ENCODE peak calls at places on chromosomes 13 and 19, in four cellular contexts. M, B, J and S are unnamed samples.

GRCh38 chr13:110403721-110404120 is 96.6 kb downstream of the COL4A2 start:
- DNase-seq in M (no peak), B (no peak), J (no peak), S (no peak)

GRCh38 chr13:106899444-106899843 is 331.5 kb upstream of the ARGLU1 start:
- DNase-seq in M (no peak), B (no peak), J (peak), S (no peak)

GRCh38 chr13:38990693-38991092 is at the start of gene STOML3:
- DNase-seq in M (no peak), B (no peak), J (no peak), S (peak)

GRCh38 chr13:29802621-29803020 is 47.8 kb downstream of the UBL3 start:
- DNase-seq in M (no peak), B (no peak), J (no peak), S (no peak)

GRCh38 chr13:99893567-99893966 is 78.0 kb downstream of the ZIC5 start:
- DNase-seq in M (no peak), B (no peak), J (no peak), S (no peak)

GRCh38 chr13:75850915-75851314 is 214.8 kb downstream of the LMO7 start:
- DNase-seq in M (peak), B (no peak), J (no peak), S (no peak)

GRCh38 chr13:79060216-79060615 is 345.8 kb downstream of the RBM26 start:
- DNase-seq in M (no peak), B (no peak), J (no peak), S (no peak)

GRCh38 chr13:31207630-31208549 is 8.1 kb downstream of the B3GLCT start:
- DNase-seq in M (no peak), B (no peak), J (no peak), S (no peak)

GRCh38 chr13:76425930-76426329 is 460.3 kb downstream of the KCTD12 start:
- DNase-seq in M (no peak), B (no peak), J (no peak), S (no peak)

GRCh38 chr13:60351326-60351725 is 45.7 kb upstream of the TDRD3 start:
- DNase-seq in M (no peak), B (no peak), J (no peak), S (no peak)

GRCh38 chr19:28066161-28066560 is 1146.8 kb downstream of the UQCRFS1 start:
- DNase-seq in M (no peak), B (no peak), J (no peak), S (no peak)

GRCh38 chr19:57558525-57558924 is 1.1 kb downstream of the ZNF550 start:
- DNase-seq in M (no peak), B (no peak), J (peak), S (no peak)

GRCh38 chr13:114128624-114129522 is 3.5 kb downstream of the RASA3 start:
- DNase-seq in M (peak), B (peak), J (no peak), S (no peak)

GRCh38 chr19:15294591-15294990 is 37.7 kb downstream of the BRD4 start:
- DNase-seq in M (no peak), B (no peak), J (no peak), S (no peak)

GRCh38 chr13:44050450-44051063 is 170.9 kb downstream of the LACC1 start:
- DNase-seq in M (no peak), B (no peak), J (peak), S (peak)

GRCh38 chr19:12788025-12788681 is 3.1 kb upstream of the JUNB start:
- DNase-seq in M (no peak), B (no peak), J (no peak), S (no peak)

GRCh38 chr13:50283017-50283416 is 267.8 kb downstream of the KCNRG start:
- DNase-seq in M (no peak), B (no peak), J (peak), S (no peak)

GRCh38 chr13:102033316-102033715 is 368.5 kb downstream of the FGF14 start:
- DNase-seq in M (no peak), B (no peak), J (no peak), S (no peak)

GRCh38 chr13:41386206-41386605 is 71.1 kb upstream of the RGCC start:
- DNase-seq in M (no peak), B (no peak), J (no peak), S (no peak)

GRCh38 chr19:13366529-13367143 is 139.6 kb downstream of the CACNA1A start:
- DNase-seq in M (peak), B (no peak), J (no peak), S (peak)

GRCh38 chr13:25802579-25802978 is 249.2 kb downstream of the SHISA2 start:
- DNase-seq in M (no peak), B (no peak), J (no peak), S (no peak)

GRCh38 chr13:110559429-110559943 is 2.0 kb downstream of the RAB20 start:
- DNase-seq in M (no peak), B (no peak), J (no peak), S (no peak)

GRCh38 chr13:30607908-30608307 is 9.8 kb upstream of the USPL1 start:
- DNase-seq in M (no peak), B (peak), J (no peak), S (no peak)

GRCh38 chr19:49952475-49952829 is 8.5 kb downstream of the SIGLEC11 start:
- DNase-seq in M (no peak), B (no peak), J (no peak), S (no peak)

GRCh38 chr13:42567772-42568428 is 6.1 kb upstream of the TNFSF11 start:
- DNase-seq in M (no peak), B (no peak), J (no peak), S (no peak)

GRCh38 chr19:18418725-18419194 is 438 bp upstream of the SSBP4 start:
- DNase-seq in M (no peak), B (no peak), J (no peak), S (no peak)

GRCh38 chr13:30690282-30691188 is 44.8 kb upstream of the ALOX5AP start:
- DNase-seq in M (no peak), B (no peak), J (no peak), S (no peak)

GRCh38 chr19:3344608-3345598 is 21.5 kb upstream of the NFIC start:
- DNase-seq in M (no peak), B (no peak), J (no peak), S (no peak)

GRCh38 chr13:106063591-106064308 is 471.7 kb downstream of the EFNB2 start:
- DNase-seq in M (no peak), B (no peak), J (no peak), S (no peak)

GRCh38 chr19:6697291-6697690 is 23.2 kb downstream of the C3 start:
- DNase-seq in M (no peak), B (no peak), J (no peak), S (no peak)

GRCh38 chr13:36787181-36787580 is 31.8 kb upstream of the RFXAP start:
- DNase-seq in M (no peak), B (no peak), J (no peak), S (no peak)

GRCh38 chr13:108470921-108471320 is 158.5 kb upstream of the MYO16 start:
- DNase-seq in M (no peak), B (no peak), J (no peak), S (no peak)

GRCh38 chr13:29845440-29846056 is 4.9 kb downstream of the UBL3 start:
- DNase-seq in M (no peak), B (no peak), J (no peak), S (no peak)

GRCh38 chr19:5293607-5294089 is 47.0 kb downstream of the PTPRS start:
- DNase-seq in M (peak), B (no peak), J (no peak), S (peak)

GRCh38 chr19:34990578-34991192 is 9.4 kb upstream of the GRAMD1A start:
- DNase-seq in M (no peak), B (peak), J (no peak), S (no peak)

GRCh38 chr13:21123956-21124355 is 52.4 kb downstream of the SKA3 start:
- DNase-seq in M (no peak), B (no peak), J (no peak), S (no peak)

GRCh38 chr19:2461751-2462634 is 5.2 kb upstream of the LMNB2 start:
- DNase-seq in M (peak), B (no peak), J (no peak), S (peak)

GRCh38 chr19:709196-709964 is 645 bp downstream of the PALM start:
- DNase-seq in M (no peak), B (no peak), J (no peak), S (no peak)

GRCh38 chr19:709965-710714 is 1.4 kb downstream of the PALM start:
- DNase-seq in M (no peak), B (no peak), J (no peak), S (no peak)

GRCh38 chr19:710767-711166 is 2.0 kb downstream of the PALM start:
- DNase-seq in M (no peak), B (no peak), J (no peak), S (no peak)

GRCh38 chr19:711224-711623 is 2.5 kb downstream of the PALM start:
- DNase-seq in M (no peak), B (no peak), J (no peak), S (no peak)

DNA sequence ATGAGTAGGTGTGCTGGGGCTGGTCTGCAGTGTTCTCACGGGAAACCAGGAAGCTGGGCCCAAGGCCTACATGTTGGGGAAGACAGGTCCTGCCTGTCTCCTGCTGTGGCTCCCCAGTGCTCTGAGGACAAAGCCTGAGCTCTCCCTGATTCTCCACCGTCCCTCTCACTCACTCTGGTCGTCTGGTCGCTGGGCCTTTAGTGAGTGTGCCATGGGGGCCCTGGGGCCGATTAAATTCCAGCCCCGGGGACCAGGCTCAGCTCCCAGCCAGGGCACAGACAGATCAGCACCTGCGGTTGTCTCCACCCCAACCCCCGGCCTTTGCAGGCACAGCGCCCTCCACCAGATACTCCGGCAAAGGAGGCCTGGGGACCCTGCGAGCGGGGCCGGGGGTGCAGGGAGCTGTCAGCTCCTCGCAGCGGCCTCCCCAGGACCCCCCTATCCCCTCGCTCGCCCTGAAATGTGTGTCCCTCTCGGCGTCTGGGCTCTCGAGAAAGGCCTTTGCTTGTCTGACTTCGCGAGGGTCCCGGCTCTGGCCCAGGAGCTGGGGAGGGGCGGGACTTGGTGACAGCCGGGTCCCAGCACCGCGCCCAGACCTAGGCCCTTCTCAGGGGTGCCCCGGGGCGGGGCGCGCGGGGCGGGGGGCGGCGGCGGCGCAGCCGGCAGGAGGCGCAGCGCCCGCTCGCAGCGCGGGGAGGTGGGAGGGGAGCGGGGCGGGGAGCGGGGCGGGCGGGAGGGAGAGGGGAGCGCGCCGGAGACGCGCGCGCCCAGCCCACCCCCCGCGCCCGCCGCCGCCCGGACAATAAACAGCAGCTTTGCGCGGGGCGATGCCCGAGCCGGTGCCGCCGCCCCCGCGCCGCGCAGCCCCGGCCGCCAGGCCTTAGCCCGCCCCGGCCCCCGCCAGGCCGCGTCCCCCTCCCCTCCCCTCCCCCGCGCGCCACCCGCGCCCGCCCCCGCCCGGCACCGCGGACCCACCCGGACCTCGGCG is at the start of gene PALM:
- DNase-seq in M (peak), B (no peak), J (peak), S (peak)
- TF ChIP-seq TARDBP in M (no peak), B (no peak), J (no peak), S (no peak)

GRCh38 chr19:16361254-16361653 is 36.6 kb downstream of the KLF2 start:
- DNase-seq in M (no peak), B (no peak), J (no peak), S (no peak)
- TF ChIP-seq TARDBP in M (no peak), B (no peak), J (no peak), S (no peak)

DNA sequence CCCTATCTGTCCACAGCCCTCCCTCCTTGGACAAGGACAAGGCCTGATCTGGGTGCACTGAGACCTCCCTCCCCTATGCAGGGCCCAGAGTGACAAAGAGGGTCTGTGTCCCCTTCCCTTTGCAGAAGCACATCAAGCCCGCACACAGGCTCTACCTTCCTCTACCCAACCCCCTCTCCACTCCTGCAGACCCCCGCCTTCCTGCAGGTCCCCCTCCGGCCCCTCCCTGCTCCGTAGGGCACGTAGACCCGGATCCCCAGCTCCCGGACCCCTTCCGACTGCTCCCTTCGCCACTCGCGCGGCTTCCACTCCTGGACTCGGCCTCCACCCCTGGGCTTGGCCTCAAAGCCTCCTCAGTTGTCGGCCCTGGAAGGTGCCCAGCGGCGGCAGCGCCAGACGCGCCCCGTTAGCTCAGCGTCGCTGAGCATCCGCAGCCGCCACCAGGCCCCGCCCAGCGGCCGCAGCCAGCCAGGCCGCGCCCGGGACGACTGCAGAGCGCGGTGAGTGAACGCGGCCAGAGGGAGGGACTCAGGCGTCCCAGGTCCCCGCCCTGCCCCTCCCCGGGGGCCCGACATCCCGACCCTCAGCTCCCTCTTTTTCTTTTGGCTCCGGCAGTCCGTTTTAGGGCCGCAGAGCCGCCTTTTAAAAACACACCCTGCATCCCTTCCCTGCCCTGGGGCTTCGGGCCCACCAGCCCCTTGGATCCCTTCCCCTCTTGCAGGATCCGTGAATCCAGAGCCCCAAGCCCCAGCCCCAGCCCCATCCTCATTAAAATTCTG is 1.6 kb upstream of the MYADM start:
- DNase-seq in M (peak), B (no peak), J (peak), S (no peak)
- TF ChIP-seq TARDBP in M (no peak), B (no peak), J (peak), S (no peak)

GRCh38 chr13:33249894-33250293 is 35.7 kb downstream of the STARD13 start:
- DNase-seq in M (no peak), B (no peak), J (no peak), S (no peak)

GRCh38 chr13:33249066-33249465 is 36.5 kb downstream of the STARD13 start:
- DNase-seq in M (no peak), B (no peak), J (no peak), S (no peak)

GRCh38 chr13:33252103-33252502 is 33.5 kb downstream of the STARD13 start:
- DNase-seq in M (no peak), B (no peak), J (no peak), S (no peak)

GRCh38 chr13:33251131-33251629 is 34.4 kb downstream of the STARD13 start:
- DNase-seq in M (no peak), B (peak), J (no peak), S (no peak)

GRCh38 chr13:33250594-33250993 is 35.0 kb downstream of the STARD13 start:
- DNase-seq in M (no peak), B (no peak), J (no peak), S (no peak)
- TF ChIP-seq TARDBP in M (no peak), B (no peak), J (no peak), S (no peak)

GRCh38 chr13:24180743-24181384 is 20.3 kb downstream of the SPATA13 start:
- DNase-seq in M (no peak), B (no peak), J (no peak), S (no peak)

GRCh38 chr13:24175847-24176246 is 15.3 kb downstream of the SPATA13 start:
- DNase-seq in M (no peak), B (no peak), J (no peak), S (no peak)

GRCh38 chr13:24173775-24174174 is 13.3 kb downstream of the SPATA13 start:
- DNase-seq in M (no peak), B (no peak), J (no peak), S (no peak)

GRCh38 chr13:24178847-24179845 is 18.6 kb downstream of the SPATA13 start:
- DNase-seq in M (no peak), B (no peak), J (no peak), S (no peak)

DNA sequence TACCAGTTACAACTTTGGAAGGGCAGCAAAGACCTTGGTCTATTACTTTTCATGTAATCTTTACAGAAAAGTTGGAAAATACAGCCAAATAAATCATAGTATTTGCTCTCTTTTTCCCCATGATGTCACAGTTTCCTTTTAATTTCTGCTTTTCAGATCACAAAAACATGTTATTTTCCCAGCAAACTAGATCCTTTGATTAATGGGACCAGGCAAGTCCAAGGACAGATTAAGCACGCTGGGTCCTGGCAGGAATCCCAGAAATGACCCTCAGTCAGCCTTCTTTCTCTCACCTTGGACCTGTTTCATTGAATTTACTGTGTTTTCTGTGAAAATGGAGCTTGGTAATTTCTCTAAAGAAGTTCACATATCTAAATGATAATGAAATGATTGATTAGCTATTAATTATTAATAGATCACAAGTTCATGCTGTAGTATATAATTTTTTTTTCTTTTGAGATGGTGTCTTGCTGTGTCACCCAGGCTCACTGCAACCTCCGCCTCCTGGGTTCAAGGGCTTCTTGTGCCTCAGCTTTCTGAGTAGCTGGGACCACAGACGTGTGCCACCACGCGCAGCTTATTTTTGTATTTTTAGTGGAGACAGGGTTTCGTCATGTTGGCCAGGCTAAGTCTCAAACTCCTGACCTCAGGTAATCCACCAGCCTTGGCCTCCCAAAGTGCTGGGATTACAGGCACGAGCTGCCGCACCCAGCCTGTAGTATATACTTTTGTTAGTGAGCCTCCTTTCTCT is 16.0 kb downstream of the SPATA13 start:
- DNase-seq in M (no peak), B (no peak), J (peak), S (no peak)
- TF ChIP-seq TARDBP in M (no peak), B (no peak), J (no peak), S (no peak)